ENCODE peak calls at places on chromosomes 3 and 15, in six cellular contexts. One of them, this sample, is unnamed.

GRCh38 chr3:37200141-37200540 is 25.8 kb upstream of the LRRFIP2 start:
- DNase-seq in CD4-positive, alpha-beta memory T cell: no peak
- DNase-seq in ovary: no peak
- DNase-seq in H9: no peak
- DNase-seq in CD8-positive, alpha-beta T cell: no peak
- DNase-seq in endodermal cell: peak
- DNase-seq in this sample: no peak

GRCh38 chr3:43919067-43919466 is 228.3 kb downstream of the ABHD5 start:
- DNase-seq in CD4-positive, alpha-beta memory T cell: no peak
- DNase-seq in ovary: no peak
- DNase-seq in H9: no peak
- DNase-seq in CD8-positive, alpha-beta T cell: no peak
- DNase-seq in endodermal cell: no peak
- DNase-seq in this sample: no peak

GRCh38 chr3:112481342-112481870 is 17.9 kb downstream of the BTLA start:
- DNase-seq in CD4-positive, alpha-beta memory T cell: no peak
- DNase-seq in ovary: no peak
- DNase-seq in H9: peak
- DNase-seq in CD8-positive, alpha-beta T cell: no peak
- DNase-seq in endodermal cell: no peak
- DNase-seq in this sample: no peak

GRCh38 chr3:33577588-33577987 is 137.4 kb upstream of the UBP1 start:
- DNase-seq in CD4-positive, alpha-beta memory T cell: no peak
- DNase-seq in ovary: no peak
- DNase-seq in H9: peak
- DNase-seq in CD8-positive, alpha-beta T cell: no peak
- DNase-seq in endodermal cell: no peak
- DNase-seq in this sample: no peak

GRCh38 chr15:59686389-59686788 is 2.7 kb downstream of the BNIP2 start:
- DNase-seq in CD4-positive, alpha-beta memory T cell: no peak
- DNase-seq in ovary: no peak
- DNase-seq in H9: no peak
- DNase-seq in CD8-positive, alpha-beta T cell: no peak
- DNase-seq in endodermal cell: no peak
- DNase-seq in this sample: no peak

GRCh38 chr3:5239602-5240001 is 52.1 kb downstream of the EDEM1 start:
- DNase-seq in CD4-positive, alpha-beta memory T cell: no peak
- DNase-seq in ovary: no peak
- DNase-seq in H9: no peak
- DNase-seq in CD8-positive, alpha-beta T cell: no peak
- DNase-seq in endodermal cell: no peak
- DNase-seq in this sample: no peak

GRCh38 chr3:1007890-1008289 is 84.9 kb upstream of the CNTN6 start:
- DNase-seq in CD4-positive, alpha-beta memory T cell: no peak
- DNase-seq in ovary: no peak
- DNase-seq in H9: no peak
- DNase-seq in CD8-positive, alpha-beta T cell: no peak
- DNase-seq in endodermal cell: no peak
- DNase-seq in this sample: no peak

GRCh38 chr3:167909443-167910287 is 174.1 kb downstream of the SERPINI1 start:
- DNase-seq in CD4-positive, alpha-beta memory T cell: no peak
- DNase-seq in ovary: no peak
- DNase-seq in H9: no peak
- DNase-seq in CD8-positive, alpha-beta T cell: no peak
- DNase-seq in endodermal cell: no peak
- DNase-seq in this sample: no peak

GRCh38 chr3:128449111-128449638 is 17.5 kb downstream of the DNAJB8 start:
- DNase-seq in CD4-positive, alpha-beta memory T cell: no peak
- DNase-seq in ovary: no peak
- DNase-seq in H9: no peak
- DNase-seq in CD8-positive, alpha-beta T cell: no peak
- DNase-seq in endodermal cell: no peak
- DNase-seq in this sample: no peak

GRCh38 chr3:198081421-198081844 is 121.4 kb downstream of the LMLN start:
- DNase-seq in CD4-positive, alpha-beta memory T cell: no peak
- DNase-seq in ovary: no peak
- DNase-seq in H9: peak
- DNase-seq in CD8-positive, alpha-beta T cell: no peak
- DNase-seq in endodermal cell: peak
- DNase-seq in this sample: no peak

GRCh38 chr3:42556089-42556632 is 25.6 kb downstream of the SEC22C start:
- DNase-seq in CD4-positive, alpha-beta memory T cell: peak
- DNase-seq in ovary: no peak
- DNase-seq in H9: no peak
- DNase-seq in CD8-positive, alpha-beta T cell: peak
- DNase-seq in endodermal cell: no peak
- DNase-seq in this sample: no peak

DNA sequence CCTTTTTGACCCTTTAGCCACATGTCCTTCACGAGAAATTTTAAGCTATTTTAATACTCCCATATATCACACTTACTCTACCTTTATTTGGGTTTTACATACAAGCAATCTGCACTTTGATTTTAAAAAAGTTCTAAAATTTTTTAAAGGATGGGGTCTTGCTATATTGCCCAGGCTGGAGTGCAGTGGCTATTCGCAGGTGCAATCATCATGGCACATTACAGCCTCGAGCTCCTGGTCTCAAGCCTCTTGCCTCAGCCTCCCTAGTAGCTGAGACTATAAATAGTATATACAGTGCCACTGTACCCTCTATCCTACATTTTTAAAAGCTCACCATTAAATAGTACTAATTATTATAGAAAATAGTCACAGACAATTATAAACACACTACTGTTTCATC is 29.9 kb downstream of the NIT2 start:
- DNase-seq in CD4-positive, alpha-beta memory T cell: no peak
- DNase-seq in ovary: no peak
- DNase-seq in H9: no peak
- DNase-seq in CD8-positive, alpha-beta T cell: no peak
- DNase-seq in endodermal cell: no peak
- DNase-seq in this sample: no peak
- H3K27ac ChIP-seq in CD4-positive, alpha-beta memory T cell: no peak
- H3K27ac ChIP-seq in ovary: no peak
- H3K27ac ChIP-seq in H9: no peak
- H3K27ac ChIP-seq in CD8-positive, alpha-beta T cell: no peak
- H3K27ac ChIP-seq in endodermal cell: no peak
- H3K27ac ChIP-seq in this sample: no peak

GRCh38 chr3:30664884-30665283 is 58.5 kb downstream of the TGFBR2 start:
- DNase-seq in CD4-positive, alpha-beta memory T cell: peak
- DNase-seq in ovary: no peak
- DNase-seq in H9: no peak
- DNase-seq in CD8-positive, alpha-beta T cell: no peak
- DNase-seq in endodermal cell: no peak
- DNase-seq in this sample: no peak
- H3K27ac ChIP-seq in CD4-positive, alpha-beta memory T cell: peak
- H3K27ac ChIP-seq in ovary: no peak
- H3K27ac ChIP-seq in H9: peak
- H3K27ac ChIP-seq in CD8-positive, alpha-beta T cell: peak
- H3K27ac ChIP-seq in endodermal cell: no peak
- H3K27ac ChIP-seq in this sample: no peak

GRCh38 chr3:79233431-79234060 is 534.3 kb downstream of the ROBO1 start:
- DNase-seq in CD4-positive, alpha-beta memory T cell: no peak
- DNase-seq in ovary: no peak
- DNase-seq in H9: peak
- DNase-seq in CD8-positive, alpha-beta T cell: no peak
- DNase-seq in endodermal cell: no peak
- DNase-seq in this sample: no peak
- H3K27ac ChIP-seq in CD4-positive, alpha-beta memory T cell: no peak
- H3K27ac ChIP-seq in ovary: no peak
- H3K27ac ChIP-seq in H9: peak
- H3K27ac ChIP-seq in CD8-positive, alpha-beta T cell: no peak
- H3K27ac ChIP-seq in endodermal cell: no peak
- H3K27ac ChIP-seq in this sample: no peak

DNA sequence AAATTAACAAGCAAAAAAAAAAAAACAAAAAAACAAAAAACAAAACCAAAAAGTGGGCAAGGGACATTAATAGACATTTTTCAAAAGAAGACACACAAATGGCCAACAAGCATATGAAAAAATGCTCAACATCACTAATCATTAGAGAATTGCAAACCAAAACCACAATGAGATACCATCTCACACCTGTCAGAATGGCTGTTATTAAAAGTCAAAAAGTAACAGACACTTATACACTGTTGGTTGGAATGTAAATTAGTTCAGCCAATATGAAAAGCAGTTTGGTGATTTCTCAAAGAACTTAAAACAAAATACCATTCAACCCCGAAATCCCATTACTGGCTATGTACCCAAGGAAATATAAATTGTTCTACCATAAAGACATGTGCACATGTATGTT is 222.4 kb upstream of the CD96 start:
- DNase-seq in CD4-positive, alpha-beta memory T cell: no peak
- DNase-seq in ovary: no peak
- DNase-seq in H9: no peak
- DNase-seq in CD8-positive, alpha-beta T cell: no peak
- DNase-seq in endodermal cell: no peak
- DNase-seq in this sample: no peak
- H3K27ac ChIP-seq in CD4-positive, alpha-beta memory T cell: no peak
- H3K27ac ChIP-seq in ovary: no peak
- H3K27ac ChIP-seq in H9: no peak
- H3K27ac ChIP-seq in CD8-positive, alpha-beta T cell: no peak
- H3K27ac ChIP-seq in endodermal cell: no peak
- H3K27ac ChIP-seq in this sample: no peak

GRCh38 chr15:91926871-91927270 is 73.4 kb downstream of the SLCO3A1 start:
- DNase-seq in CD4-positive, alpha-beta memory T cell: no peak
- DNase-seq in ovary: no peak
- DNase-seq in H9: no peak
- DNase-seq in CD8-positive, alpha-beta T cell: no peak
- DNase-seq in endodermal cell: no peak
- DNase-seq in this sample: no peak
- H3K27ac ChIP-seq in CD4-positive, alpha-beta memory T cell: no peak
- H3K27ac ChIP-seq in ovary: no peak
- H3K27ac ChIP-seq in H9: no peak
- H3K27ac ChIP-seq in CD8-positive, alpha-beta T cell: no peak
- H3K27ac ChIP-seq in endodermal cell: no peak
- H3K27ac ChIP-seq in this sample: no peak